ENCODE peak calls at places on chromosomes 5 and 9, in six cellular contexts. J is neural progenitor cell, C is upper lobe of right lung, D is HepG2, O is fibroblast of lung, P is body of pancreas. X is an unnamed sample. For H3K4me1, the result is how much of the 10 kb centered on the place peaks cover.

GRCh38 chr9:120405860-120406259 is 174.1 kb downstream of the CDK5RAP2 start:
- DNase-seq in J (no peak), O (no peak), C (no peak), D (no peak), P (no peak), X (no peak)

GRCh38 chr9:14373319-14373632 is 59.3 kb upstream of the NFIB start:
- DNase-seq in O (peak), C (no peak), D (no peak), J (no peak), P (no peak), X (no peak)

GRCh38 chr5:88188458-88189132 is 80.0 kb downstream of the TMEM161B start:
- DNase-seq in P (no peak), D (no peak), O (peak), C (no peak), J (no peak), X (no peak)

GRCh38 chr5:159410480-159410879 is 80.2 kb upstream of the IL12B start:
- DNase-seq in P (no peak), O (no peak), J (no peak), D (no peak), C (no peak), X (no peak)

GRCh38 chr9:35186524-35186923 is 24.7 kb downstream of the UNC13B start:
- DNase-seq in J (no peak), D (no peak), C (no peak), O (no peak), P (no peak), X (no peak)

GRCh38 chr9:128972956-128973355 is 25.5 kb downstream of the NUP188 start:
- DNase-seq in O (peak), D (no peak), P (no peak), C (no peak), J (no peak), X (no peak)

GRCh38 chr9:136052433-136052880 is 42.6 kb downstream of the NACC2 start:
- DNase-seq in P (peak), D (peak), C (peak), J (peak), O (no peak), X (no peak)

GRCh38 chr9:121324755-121325154 is 45.3 kb downstream of the STOM start:
- DNase-seq in C (no peak), D (no peak), J (no peak), P (no peak), O (no peak), X (no peak)

GRCh38 chr9:135821733-135822382 is 85.5 kb downstream of the CAMSAP1 start:
- DNase-seq in C (peak), O (no peak), P (no peak), D (no peak), J (no peak), X (no peak)

GRCh38 chr5:146675700-146676099 is 159.7 kb upstream of the GPR151 start:
- DNase-seq in D (no peak), J (no peak), O (no peak), P (no peak), C (no peak), X (no peak)

GRCh38 chr9:33372900-33373299 is 29.5 kb downstream of the AQP7 start:
- DNase-seq in J (no peak), O (no peak), C (peak), P (no peak), D (no peak), X (no peak)

GRCh38 chr5:18314192-18314778 is 680.0 kb downstream of the TAF11L14 start:
- DNase-seq in D (no peak), C (no peak), P (no peak), O (peak), J (peak), X (peak)

GRCh38 chr5:108876451-108876850 is 128.8 kb downstream of the FER start:
- DNase-seq in D (no peak), J (no peak), C (no peak), P (no peak), O (no peak), X (no peak)

GRCh38 chr5:124583469-124584350 is 162.7 kb downstream of the ZNF608 start:
- DNase-seq in C (no peak), D (peak), J (no peak), P (no peak), O (peak), X (no peak)

GRCh38 chr5:54595724-54596123 is 78.2 kb downstream of the SNX18 start:
- DNase-seq in O (no peak), C (no peak), D (no peak), P (no peak), J (no peak), X (no peak)

GRCh38 chr5:150247726-150248125 is 41.8 kb downstream of the CAMK2A start:
- DNase-seq in D (no peak), C (no peak), J (no peak), O (no peak), P (no peak), X (no peak)

GRCh38 chr5:44862808-44863207 is 54.1 kb downstream of the MRPS30 start:
- DNase-seq in D (no peak), J (no peak), C (no peak), P (no peak), O (peak), X (no peak)

GRCh38 chr9:137918331-137919094 is 40.9 kb downstream of the CACNA1B start:
- DNase-seq in D (no peak), P (no peak), C (no peak), O (no peak), J (no peak), X (no peak)

GRCh38 chr5:56012281-56012963 is 17.7 kb upstream of the IL6ST start:
- DNase-seq in J (no peak), O (no peak), C (no peak), P (peak), D (peak), X (no peak)

GRCh38 chr9:80556631-80557030 is 984.9 kb downstream of the TLE4 start:
- DNase-seq in O (peak), C (no peak), P (no peak), J (no peak), D (no peak), X (no peak)

GRCh38 chr9:132755096-132755495 is 84.8 kb downstream of the GTF3C4 start:
- DNase-seq in C (peak), J (no peak), D (no peak), P (no peak), O (no peak), X (no peak)

GRCh38 chr5:179779826-179780225 is 14.0 kb upstream of the LTC4S start:
- DNase-seq in J (no peak), O (no peak), P (no peak), D (no peak), C (no peak), X (no peak)

GRCh38 chr5:125657936-125658335 is 765.3 kb upstream of the GRAMD2B start:
- DNase-seq in O (no peak), C (no peak), J (no peak), P (no peak), D (no peak), X (no peak)

GRCh38 chr9:128818839-128819715 is 777 bp downstream of the ENDOG start:
- DNase-seq in D (no peak), J (peak), O (no peak), C (peak), P (peak), X (no peak)

GRCh38 chr5:7394889-7395431 is 978 bp upstream of the ADCY2 start:
- DNase-seq in J (peak), D (no peak), C (no peak), P (no peak), O (no peak), X (no peak)

GRCh38 chr9:96141666-96142065 is 160.3 kb downstream of the HSD17B3 start:
- DNase-seq in D (no peak), J (no peak), C (no peak), O (peak), P (no peak), X (no peak)

GRCh38 chr9:76302947-76303550 is 91.2 kb downstream of the RFK start:
- DNase-seq in D (peak), C (no peak), O (peak), P (peak), J (peak), X (peak)

GRCh38 chr5:80172067-80172690 is 83.7 kb downstream of the SERINC5 start:
- DNase-seq in C (no peak), O (no peak), P (no peak), J (no peak), D (no peak), X (no peak)

GRCh38 chr5:9543266-9543925 is 2.5 kb downstream of the SEMA5A start:
- DNase-seq in P (no peak), D (no peak), J (no peak), O (peak), C (no peak), X (no peak)
- H3K4me1 ChIP-seq in P (under half), D (under half), J (under half), O (under half), C (under half), X (under half)

DNA sequence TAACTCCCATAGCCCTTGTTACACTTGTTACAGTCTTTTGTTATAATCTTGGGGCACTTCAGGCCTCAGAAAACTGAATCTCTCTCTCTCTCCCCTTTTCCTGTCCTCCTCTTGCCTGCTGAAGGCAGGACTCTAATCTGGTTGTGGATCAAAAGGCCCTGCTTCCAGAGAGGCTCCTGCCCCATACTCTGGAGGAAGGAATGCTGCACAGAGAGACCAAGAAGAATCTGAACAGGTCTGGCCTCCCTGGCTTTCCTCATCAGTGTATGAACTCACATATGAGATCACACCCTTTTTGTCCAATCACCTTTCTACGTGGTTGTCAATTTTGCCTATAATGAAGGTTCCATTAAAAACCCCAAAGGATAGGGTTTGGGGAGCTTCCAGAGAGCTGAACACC is 26.2 kb upstream of the LVRN start:
- DNase-seq in C (no peak), P (no peak), O (no peak), D (no peak), J (no peak), X (no peak)
- TF ChIP-seq CTCF in C (no peak), P (no peak), O (no peak), D (no peak), J (no peak), X (no peak)

GRCh38 chr9:134341929-134342745 is 15.9 kb downstream of the RXRA start:
- DNase-seq in C (no peak), P (no peak), O (no peak), J (no peak), D (no peak), X (no peak)

GRCh38 chr9:134343637-134344036 is 17.4 kb downstream of the RXRA start:
- DNase-seq in D (no peak), C (no peak), O (no peak), P (peak), J (no peak), X (no peak)

GRCh38 chr9:134341306-134341705 is 15.1 kb downstream of the RXRA start:
- DNase-seq in C (peak), O (no peak), J (no peak), P (peak), D (no peak), X (peak)

GRCh38 chr9:134344068-134344820 is 18.0 kb downstream of the RXRA start:
- DNase-seq in D (no peak), P (peak), O (no peak), C (no peak), J (no peak), X (peak)

DNA sequence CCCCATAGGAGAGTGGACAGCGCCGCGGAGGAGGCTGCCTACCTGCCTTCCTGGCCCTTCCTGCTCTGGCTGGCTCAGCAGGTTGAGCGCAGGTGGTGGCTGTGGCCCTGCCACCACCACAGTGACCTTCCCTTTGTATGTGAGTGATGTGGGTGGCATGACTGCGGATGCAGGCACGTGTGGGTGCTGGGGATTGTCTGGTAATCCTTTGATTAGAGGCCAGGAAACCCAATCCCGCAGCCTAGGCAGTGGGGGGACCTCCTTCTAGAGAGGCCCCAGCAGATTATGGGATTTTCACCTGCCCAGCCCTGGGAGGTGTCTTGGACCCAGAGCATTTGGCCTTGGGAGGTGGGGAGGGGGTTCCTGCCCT is 16.5 kb downstream of the RXRA start:
- DNase-seq in P (no peak), C (no peak), J (no peak), O (no peak), D (no peak), X (no peak)
- H3K4me1 ChIP-seq in P (half or more), C (half or more), J (under half), O (under half), D (under half), X (half or more)

GRCh38 chr9:19369107-19369506 is 10.9 kb downstream of the RPS6 start:
- DNase-seq in P (no peak), D (no peak), O (no peak), J (no peak), C (no peak), X (no peak)

GRCh38 chr9:19373527-19373926 is 6.5 kb downstream of the RPS6 start:
- DNase-seq in J (no peak), O (no peak), D (no peak), C (no peak), P (no peak), X (no peak)

GRCh38 chr9:19372576-19372975 is 7.5 kb downstream of the RPS6 start:
- DNase-seq in O (no peak), D (no peak), C (no peak), J (no peak), P (no peak), X (no peak)

GRCh38 chr9:19375536-19375935 is 4.5 kb downstream of the RPS6 start:
- DNase-seq in J (no peak), D (no peak), O (no peak), C (no peak), P (no peak), X (no peak)

GRCh38 chr9:19371942-19372341 is 8.1 kb downstream of the RPS6 start:
- DNase-seq in P (no peak), D (no peak), C (no peak), O (no peak), J (no peak), X (no peak)
- TF ChIP-seq CTCF in P (no peak), D (no peak), C (no peak), O (no peak), J (no peak), X (no peak)

GRCh38 chr5:72455477-72455876 is 51.7 kb downstream of the ZNF366 start:
- DNase-seq in C (no peak), J (no peak), P (no peak), O (no peak), D (no peak), X (peak)
- H3K4me1 ChIP-seq in C (half or more), J (under half), P (under half), O (under half), D (under half), X (under half)

DNA sequence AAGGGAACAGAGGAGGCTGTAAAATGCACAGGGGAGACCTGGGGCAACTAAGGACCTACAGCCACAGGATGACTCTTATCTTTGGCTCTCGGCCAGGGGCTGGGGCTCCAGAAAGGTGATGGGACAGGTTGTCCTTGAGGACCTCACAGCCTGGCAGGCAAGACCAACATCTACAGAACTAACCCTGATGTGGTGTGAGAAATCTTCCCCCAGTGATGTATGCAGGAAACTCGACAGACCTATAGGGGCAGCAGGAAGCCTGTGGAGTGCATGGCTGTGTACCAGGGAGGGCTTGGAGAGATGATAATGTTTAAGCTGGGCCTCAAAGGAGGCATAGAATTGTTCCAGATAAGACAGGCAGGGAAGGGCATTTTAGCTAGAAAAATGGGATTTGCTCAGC is 68.4 kb upstream of the SLC25A51 start:
- DNase-seq in J (peak), P (peak), C (peak), D (no peak), O (peak), X (no peak)
- TF ChIP-seq CTCF in J (peak), P (no peak), C (no peak), D (no peak), O (no peak), X (no peak)

GRCh38 chr5:173775261-173775660 is 112.9 kb upstream of the CPEB4 start:
- DNase-seq in P (no peak), J (no peak), O (no peak), D (no peak), C (no peak), X (no peak)
- H3K4me1 ChIP-seq in P (under half), J (under half), O (under half), D (under half), C (under half), X (under half)

DNA sequence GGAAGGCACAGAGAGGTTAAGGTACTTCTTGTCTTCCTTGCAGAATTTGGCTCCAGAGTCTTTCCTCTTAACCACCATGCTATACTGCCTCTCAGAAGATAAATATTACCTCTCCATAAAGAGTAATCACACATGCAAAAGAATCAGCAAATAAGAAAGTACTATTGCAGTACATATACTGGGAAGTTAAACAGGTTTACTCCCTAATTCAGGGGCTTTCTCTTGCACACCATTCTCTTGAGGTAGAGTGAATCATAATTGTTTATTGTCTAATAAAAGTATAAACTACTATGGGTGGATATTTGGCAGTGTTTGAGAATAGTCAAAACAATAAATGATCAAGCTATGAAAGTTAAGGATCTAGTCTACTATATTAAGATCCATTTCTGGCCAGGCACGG is 40.4 kb downstream of the SPINK5 start:
- DNase-seq in D (no peak), P (no peak), C (no peak), O (no peak), J (no peak), X (no peak)
- TF ChIP-seq CTCF in D (no peak), P (no peak), C (no peak), O (no peak), J (no peak), X (no peak)